ENCODE peak calls at places on chromosomes 1 and 21, in nine cellular contexts. One of them, this sample, is unnamed.

GRCh38 chr1:78155121-78155520 is 109.4 kb downstream of the GIPC2 start:
- DNase-seq in psoas muscle: no peak
- DNase-seq in right atrium auricular region: no peak
- DNase-seq in HFF-Myc: no peak
- DNase-seq in PC-3: no peak
- DNase-seq in uterus: no peak
- DNase-seq in progenitor cell of endocrine pancreas: no peak
- DNase-seq in IMR-90: no peak
- DNase-seq in neural crest cell: no peak
- DNase-seq in this sample: no peak

GRCh38 chr1:89198081-89198480 is 661 bp downstream of the GBP4 start:
- DNase-seq in uterus: no peak
- DNase-seq in PC-3: peak
- DNase-seq in neural crest cell: no peak
- DNase-seq in progenitor cell of endocrine pancreas: no peak
- DNase-seq in IMR-90: no peak
- DNase-seq in psoas muscle: no peak
- DNase-seq in HFF-Myc: no peak
- DNase-seq in right atrium auricular region: no peak
- DNase-seq in this sample: no peak

GRCh38 chr1:159562680-159563079 is 24.9 kb upstream of the APCS start:
- DNase-seq in right atrium auricular region: no peak
- DNase-seq in HFF-Myc: no peak
- DNase-seq in PC-3: no peak
- DNase-seq in IMR-90: no peak
- DNase-seq in progenitor cell of endocrine pancreas: no peak
- DNase-seq in psoas muscle: no peak
- DNase-seq in neural crest cell: no peak
- DNase-seq in uterus: no peak
- DNase-seq in this sample: no peak

GRCh38 chr1:170675825-170676224 is 11.9 kb downstream of the PRRX1 start:
- DNase-seq in neural crest cell: no peak
- DNase-seq in progenitor cell of endocrine pancreas: no peak
- DNase-seq in PC-3: no peak
- DNase-seq in right atrium auricular region: no peak
- DNase-seq in uterus: no peak
- DNase-seq in HFF-Myc: no peak
- DNase-seq in psoas muscle: no peak
- DNase-seq in IMR-90: no peak
- DNase-seq in this sample: no peak

GRCh38 chr1:58251415-58252073 is 295.0 kb downstream of the OMA1 start:
- DNase-seq in progenitor cell of endocrine pancreas: no peak
- DNase-seq in psoas muscle: no peak
- DNase-seq in PC-3: peak
- DNase-seq in HFF-Myc: no peak
- DNase-seq in right atrium auricular region: no peak
- DNase-seq in neural crest cell: peak
- DNase-seq in IMR-90: no peak
- DNase-seq in uterus: no peak
- DNase-seq in this sample: peak

GRCh38 chr1:25819496-25820246 is at the start of gene MTFR1L:
- DNase-seq in neural crest cell: peak
- DNase-seq in PC-3: peak
- DNase-seq in HFF-Myc: no peak
- DNase-seq in right atrium auricular region: peak
- DNase-seq in IMR-90: peak
- DNase-seq in progenitor cell of endocrine pancreas: peak
- DNase-seq in uterus: peak
- DNase-seq in psoas muscle: peak
- DNase-seq in this sample: peak

GRCh38 chr1:28812669-28813468 is 899 bp downstream of the OPRD1 start:
- DNase-seq in progenitor cell of endocrine pancreas: no peak
- DNase-seq in uterus: no peak
- DNase-seq in right atrium auricular region: no peak
- DNase-seq in IMR-90: no peak
- DNase-seq in psoas muscle: no peak
- DNase-seq in neural crest cell: peak
- DNase-seq in PC-3: no peak
- DNase-seq in HFF-Myc: no peak
- DNase-seq in this sample: no peak

GRCh38 chr1:198203434-198203833 is 46.6 kb downstream of the NEK7 start:
- DNase-seq in progenitor cell of endocrine pancreas: no peak
- DNase-seq in PC-3: no peak
- DNase-seq in HFF-Myc: no peak
- DNase-seq in right atrium auricular region: no peak
- DNase-seq in neural crest cell: no peak
- DNase-seq in IMR-90: peak
- DNase-seq in psoas muscle: no peak
- DNase-seq in uterus: no peak
- DNase-seq in this sample: no peak

DNA sequence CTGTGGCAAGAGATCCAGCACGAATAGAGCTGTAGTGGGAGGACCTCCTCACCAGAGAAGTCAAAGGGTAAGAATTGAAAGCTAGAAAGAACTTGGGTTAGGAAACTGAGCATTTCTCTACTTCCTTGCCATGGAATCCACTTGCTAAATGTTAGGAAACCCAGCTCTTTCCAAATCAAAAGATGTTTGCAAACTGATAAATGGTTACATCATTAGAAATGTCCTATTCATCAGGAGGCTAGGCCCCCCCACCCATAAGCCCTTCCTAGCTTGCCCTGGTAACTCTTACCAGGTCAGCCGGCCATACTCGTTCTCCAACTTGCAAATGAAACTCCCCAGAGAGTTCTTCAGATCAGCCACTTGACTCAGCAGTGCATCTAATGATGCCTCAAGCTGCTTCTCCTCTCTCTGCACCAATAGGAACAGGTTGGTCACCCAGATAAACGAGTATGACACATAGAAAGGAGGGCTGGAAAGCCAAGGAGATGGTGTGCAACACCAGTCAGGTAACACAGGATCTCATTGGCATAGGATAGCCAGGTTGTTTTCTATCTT is 1.5 kb downstream of the MED8 start:
- DNase-seq in progenitor cell of endocrine pancreas: no peak
- DNase-seq in neural crest cell: no peak
- DNase-seq in PC-3: peak
- DNase-seq in HFF-Myc: no peak
- DNase-seq in IMR-90: peak
- DNase-seq in uterus: no peak
- DNase-seq in right atrium auricular region: no peak
- DNase-seq in psoas muscle: no peak
- DNase-seq in this sample: no peak
- TF ChIP-seq CTCF in progenitor cell of endocrine pancreas: no peak
- TF ChIP-seq CTCF in neural crest cell: no peak
- TF ChIP-seq CTCF in PC-3: no peak
- TF ChIP-seq CTCF in HFF-Myc: no peak
- TF ChIP-seq CTCF in IMR-90: no peak
- TF ChIP-seq CTCF in uterus: no peak
- TF ChIP-seq CTCF in right atrium auricular region: no peak
- TF ChIP-seq CTCF in psoas muscle: no peak
- TF ChIP-seq CTCF in this sample: no peak

GRCh38 chr1:169110265-169110664 is 3.8 kb downstream of the ATP1B1 start:
- DNase-seq in progenitor cell of endocrine pancreas: no peak
- DNase-seq in psoas muscle: no peak
- DNase-seq in HFF-Myc: no peak
- DNase-seq in right atrium auricular region: no peak
- DNase-seq in PC-3: no peak
- DNase-seq in uterus: no peak
- DNase-seq in neural crest cell: no peak
- DNase-seq in IMR-90: no peak
- DNase-seq in this sample: no peak

GRCh38 chr1:169109561-169110134 is 3.2 kb downstream of the ATP1B1 start:
- DNase-seq in IMR-90: peak
- DNase-seq in progenitor cell of endocrine pancreas: no peak
- DNase-seq in psoas muscle: no peak
- DNase-seq in HFF-Myc: peak
- DNase-seq in PC-3: peak
- DNase-seq in uterus: peak
- DNase-seq in neural crest cell: no peak
- DNase-seq in right atrium auricular region: peak
- DNase-seq in this sample: peak

GRCh38 chr1:169107673-169108160 is 1.2 kb downstream of the ATP1B1 start:
- DNase-seq in IMR-90: peak
- DNase-seq in neural crest cell: no peak
- DNase-seq in HFF-Myc: no peak
- DNase-seq in uterus: no peak
- DNase-seq in PC-3: peak
- DNase-seq in progenitor cell of endocrine pancreas: no peak
- DNase-seq in psoas muscle: peak
- DNase-seq in right atrium auricular region: no peak
- DNase-seq in this sample: no peak

GRCh38 chr1:169110691-169111447 is 4.4 kb downstream of the ATP1B1 start:
- DNase-seq in HFF-Myc: no peak
- DNase-seq in psoas muscle: no peak
- DNase-seq in progenitor cell of endocrine pancreas: no peak
- DNase-seq in IMR-90: peak
- DNase-seq in neural crest cell: no peak
- DNase-seq in uterus: no peak
- DNase-seq in right atrium auricular region: no peak
- DNase-seq in PC-3: no peak
- DNase-seq in this sample: no peak

DNA sequence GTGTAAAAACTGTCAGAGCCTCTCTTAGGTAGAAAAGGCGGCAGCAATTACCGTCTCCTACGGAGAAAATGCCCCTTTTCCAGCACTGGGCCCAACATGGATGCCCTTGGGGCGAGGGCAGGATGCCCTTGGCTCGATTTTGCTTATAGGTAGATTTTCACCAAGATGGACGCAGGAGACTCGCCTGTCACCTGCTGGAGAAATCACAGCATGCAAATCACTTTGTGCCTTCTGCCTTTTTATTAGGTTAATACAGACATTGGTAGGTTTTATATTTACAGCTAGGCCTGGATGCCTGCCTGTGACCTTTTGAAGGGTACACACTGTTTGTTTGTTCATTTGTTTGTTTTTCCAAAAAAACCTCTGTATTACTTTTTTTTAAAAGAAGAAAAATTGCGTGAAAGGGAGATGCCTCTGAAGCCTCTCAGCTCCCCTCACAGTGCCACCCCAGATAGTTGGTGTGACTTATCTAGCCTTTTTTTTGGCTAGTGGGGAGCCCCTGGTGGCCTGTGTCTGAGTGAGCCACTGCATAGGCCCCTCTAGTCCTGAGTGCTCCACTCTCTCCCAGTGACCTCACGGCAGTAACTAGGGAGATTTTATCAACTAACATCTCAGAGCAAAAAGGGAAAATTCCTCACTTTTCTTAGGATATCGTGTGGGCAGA is 2.5 kb downstream of the ATP1B1 start:
- DNase-seq in progenitor cell of endocrine pancreas: no peak
- DNase-seq in psoas muscle: no peak
- DNase-seq in uterus: no peak
- DNase-seq in IMR-90: peak
- DNase-seq in PC-3: peak
- DNase-seq in right atrium auricular region: no peak
- DNase-seq in neural crest cell: no peak
- DNase-seq in HFF-Myc: peak
- DNase-seq in this sample: no peak
- TF ChIP-seq CTCF in progenitor cell of endocrine pancreas: peak
- TF ChIP-seq CTCF in psoas muscle: peak
- TF ChIP-seq CTCF in uterus: peak
- TF ChIP-seq CTCF in IMR-90: peak
- TF ChIP-seq CTCF in PC-3: peak
- TF ChIP-seq CTCF in right atrium auricular region: no peak
- TF ChIP-seq CTCF in neural crest cell: peak
- TF ChIP-seq CTCF in HFF-Myc: peak
- TF ChIP-seq CTCF in this sample: no peak

GRCh38 chr21:34092241-34092921 is 19.0 kb downstream of the MRPS6 start:
- DNase-seq in right atrium auricular region: no peak
- DNase-seq in progenitor cell of endocrine pancreas: no peak
- DNase-seq in uterus: no peak
- DNase-seq in PC-3: no peak
- DNase-seq in HFF-Myc: no peak
- DNase-seq in IMR-90: no peak
- DNase-seq in psoas muscle: no peak
- DNase-seq in neural crest cell: no peak
- DNase-seq in this sample: no peak

GRCh38 chr21:34091032-34091431 is 17.7 kb downstream of the MRPS6 start:
- DNase-seq in psoas muscle: no peak
- DNase-seq in IMR-90: no peak
- DNase-seq in uterus: no peak
- DNase-seq in progenitor cell of endocrine pancreas: no peak
- DNase-seq in PC-3: no peak
- DNase-seq in HFF-Myc: no peak
- DNase-seq in neural crest cell: no peak
- DNase-seq in right atrium auricular region: no peak
- DNase-seq in this sample: no peak

GRCh38 chr21:34093083-34093482 is 19.7 kb downstream of the MRPS6 start:
- DNase-seq in progenitor cell of endocrine pancreas: no peak
- DNase-seq in neural crest cell: no peak
- DNase-seq in IMR-90: no peak
- DNase-seq in uterus: no peak
- DNase-seq in HFF-Myc: no peak
- DNase-seq in right atrium auricular region: no peak
- DNase-seq in PC-3: no peak
- DNase-seq in psoas muscle: no peak
- DNase-seq in this sample: no peak

GRCh38 chr21:34088752-34089151 is 15.4 kb downstream of the MRPS6 start:
- DNase-seq in IMR-90: no peak
- DNase-seq in right atrium auricular region: no peak
- DNase-seq in progenitor cell of endocrine pancreas: no peak
- DNase-seq in neural crest cell: no peak
- DNase-seq in uterus: no peak
- DNase-seq in psoas muscle: no peak
- DNase-seq in PC-3: no peak
- DNase-seq in HFF-Myc: no peak
- DNase-seq in this sample: no peak

GRCh38 chr21:34091607-34092006 is 18.2 kb downstream of the MRPS6 start:
- DNase-seq in right atrium auricular region: no peak
- DNase-seq in IMR-90: no peak
- DNase-seq in neural crest cell: no peak
- DNase-seq in PC-3: peak
- DNase-seq in psoas muscle: no peak
- DNase-seq in HFF-Myc: no peak
- DNase-seq in progenitor cell of endocrine pancreas: no peak
- DNase-seq in uterus: no peak
- DNase-seq in this sample: no peak
- TF ChIP-seq CTCF in right atrium auricular region: no peak
- TF ChIP-seq CTCF in IMR-90: no peak
- TF ChIP-seq CTCF in neural crest cell: peak
- TF ChIP-seq CTCF in PC-3: peak
- TF ChIP-seq CTCF in psoas muscle: peak
- TF ChIP-seq CTCF in HFF-Myc: peak
- TF ChIP-seq CTCF in progenitor cell of endocrine pancreas: peak
- TF ChIP-seq CTCF in uterus: peak
- TF ChIP-seq CTCF in this sample: peak

GRCh38 chr1:201127755-201128455 is 921 bp upstream of the ASCL5 start:
- DNase-seq in progenitor cell of endocrine pancreas: no peak
- DNase-seq in uterus: no peak
- DNase-seq in IMR-90: peak
- DNase-seq in neural crest cell: no peak
- DNase-seq in PC-3: peak
- DNase-seq in right atrium auricular region: no peak
- DNase-seq in HFF-Myc: no peak
- DNase-seq in psoas muscle: no peak
- DNase-seq in this sample: no peak

GRCh38 chr1:201125805-201126204 is 1.2 kb downstream of the ASCL5 start:
- DNase-seq in right atrium auricular region: no peak
- DNase-seq in HFF-Myc: no peak
- DNase-seq in PC-3: no peak
- DNase-seq in IMR-90: no peak
- DNase-seq in psoas muscle: no peak
- DNase-seq in progenitor cell of endocrine pancreas: no peak
- DNase-seq in uterus: peak
- DNase-seq in neural crest cell: no peak
- DNase-seq in this sample: no peak

GRCh38 chr1:201126463-201126831 is 537 bp downstream of the ASCL5 start:
- DNase-seq in IMR-90: no peak
- DNase-seq in psoas muscle: no peak
- DNase-seq in HFF-Myc: no peak
- DNase-seq in progenitor cell of endocrine pancreas: no peak
- DNase-seq in right atrium auricular region: no peak
- DNase-seq in PC-3: no peak
- DNase-seq in uterus: no peak
- DNase-seq in neural crest cell: no peak
- DNase-seq in this sample: no peak

GRCh38 chr1:201128476-201128875 is 1.5 kb upstream of the ASCL5 start:
- DNase-seq in neural crest cell: no peak
- DNase-seq in psoas muscle: no peak
- DNase-seq in progenitor cell of endocrine pancreas: no peak
- DNase-seq in right atrium auricular region: no peak
- DNase-seq in PC-3: no peak
- DNase-seq in uterus: no peak
- DNase-seq in IMR-90: no peak
- DNase-seq in HFF-Myc: no peak
- DNase-seq in this sample: no peak

GRCh38 chr1:201126832-201127754 is at the start of gene ASCL5:
- DNase-seq in progenitor cell of endocrine pancreas: no peak
- DNase-seq in uterus: no peak
- DNase-seq in right atrium auricular region: no peak
- DNase-seq in IMR-90: peak
- DNase-seq in neural crest cell: no peak
- DNase-seq in HFF-Myc: no peak
- DNase-seq in PC-3: peak
- DNase-seq in psoas muscle: peak
- DNase-seq in this sample: no peak
- TF ChIP-seq CTCF in progenitor cell of endocrine pancreas: no peak
- TF ChIP-seq CTCF in uterus: no peak
- TF ChIP-seq CTCF in right atrium auricular region: no peak
- TF ChIP-seq CTCF in IMR-90: peak
- TF ChIP-seq CTCF in neural crest cell: no peak
- TF ChIP-seq CTCF in HFF-Myc: no peak
- TF ChIP-seq CTCF in PC-3: peak
- TF ChIP-seq CTCF in psoas muscle: no peak
- TF ChIP-seq CTCF in this sample: no peak